ENCODE peak calls at places on chromosomes 12 and 14, in six cellular contexts. U is lower lobe of right lung, Q is cardiac muscle cell, Y is right atrium auricular region, B is transverse colon, S is prostate gland. T is an unnamed sample.

GRCh38 chr12:55060470-55060869 is 40.7 kb downstream of the NEUROD4 start:
- DNase-seq in S (no peak), U (no peak), B (no peak), Q (no peak), Y (no peak), T (no peak)

GRCh38 chr12:2198542-2198941 is 145.8 kb downstream of the CACNA1C start:
- DNase-seq in Y (no peak), S (no peak), B (no peak), U (no peak), Q (no peak), T (no peak)

GRCh38 chr12:46523446-46523845 is 150.9 kb upstream of the SLC38A2 start:
- DNase-seq in U (no peak), Y (no peak), B (no peak), S (no peak), Q (no peak), T (no peak)

GRCh38 chr12:57201631-57202030 is 15.0 kb upstream of the NXPH4 start:
- DNase-seq in S (no peak), Y (no peak), Q (no peak), U (no peak), B (no peak), T (no peak)

GRCh38 chr12:124044809-124045321 is 71.8 kb downstream of the ZNF664 start:
- DNase-seq in S (no peak), B (no peak), U (no peak), Q (no peak), Y (no peak), T (no peak)

GRCh38 chr14:51677738-51678137 is 26.0 kb downstream of the FRMD6 start:
- DNase-seq in B (no peak), U (no peak), S (no peak), Q (no peak), Y (no peak), T (no peak)

GRCh38 chr14:86462193-86462592 is 932.2 kb downstream of the FLRT2 start:
- DNase-seq in Y (no peak), Q (peak), U (no peak), S (no peak), B (no peak), T (no peak)

GRCh38 chr12:108914031-108914630 is 34.2 kb downstream of the DAO start:
- DNase-seq in S (peak), Y (peak), Q (no peak), U (no peak), B (no peak), T (no peak)

GRCh38 chr12:116490481-116490880 is 68.7 kb upstream of the MAP1LC3B2 start:
- DNase-seq in S (no peak), U (no peak), B (no peak), Y (no peak), Q (no peak), T (no peak)

GRCh38 chr12:114851981-114852380 is 168.0 kb upstream of the TBX3 start:
- DNase-seq in Q (no peak), B (no peak), U (no peak), S (no peak), Y (no peak), T (no peak)

GRCh38 chr12:22971771-22972191 is 346.8 kb downstream of the ETNK1 start:
- DNase-seq in Y (no peak), S (no peak), B (no peak), U (no peak), Q (no peak), T (no peak)

GRCh38 chr12:32522322-32523221 is 123.2 kb downstream of the FGD4 start:
- DNase-seq in S (no peak), Y (no peak), U (no peak), B (no peak), Q (no peak), T (no peak)

GRCh38 chr12:103495158-103495782 is 498 bp downstream of the C12orf42 start:
- DNase-seq in U (peak), B (peak), Q (peak), S (no peak), Y (no peak), T (no peak)

GRCh38 chr12:19125325-19125724 is 4.2 kb upstream of the PLEKHA5 start:
- DNase-seq in S (no peak), B (no peak), Q (no peak), Y (no peak), U (no peak), T (peak)

GRCh38 chr12:25583545-25583944 is 30.5 kb upstream of the LMNTD1 start:
- DNase-seq in B (no peak), Y (peak), U (no peak), S (no peak), Q (peak), T (no peak)

GRCh38 chr12:59383426-59383822 is 212.4 kb upstream of the SLC16A7 start:
- DNase-seq in U (no peak), S (no peak), B (no peak), Q (no peak), Y (no peak), T (no peak)

GRCh38 chr12:52233462-52234141 is 559 bp downstream of the KRT7 start:
- DNase-seq in U (no peak), Y (no peak), Q (no peak), B (no peak), S (no peak), T (no peak)

GRCh38 chr14:28773917-28774691 is 7.5 kb downstream of the FOXG1 start:
- DNase-seq in S (no peak), Y (no peak), U (no peak), Q (peak), B (no peak), T (no peak)

GRCh38 chr12:50927356-50927755 is 25.0 kb upstream of the HIGD1C start:
- DNase-seq in Y (no peak), U (no peak), Q (no peak), S (no peak), B (no peak), T (no peak)

GRCh38 chr12:42129595-42130204 is 15.0 kb downstream of the GXYLT1 start:
- DNase-seq in B (peak), Q (peak), Y (no peak), S (peak), U (no peak), T (no peak)

GRCh38 chr12:105935106-105935505 is 203.6 kb downstream of the NUAK1 start:
- DNase-seq in Q (no peak), S (peak), U (no peak), Y (no peak), B (no peak), T (peak)

GRCh38 chr12:77299910-77300772 is 234.8 kb upstream of the E2F7 start:
- DNase-seq in S (no peak), B (no peak), U (no peak), Y (no peak), Q (no peak), T (no peak)

GRCh38 chr12:2070440-2071045 is 17.8 kb downstream of the CACNA1C start:
- DNase-seq in Y (no peak), B (no peak), S (no peak), Q (no peak), U (no peak), T (no peak)

GRCh38 chr14:69475194-69475818 is 9.2 kb upstream of the PLEKHD1 start:
- DNase-seq in Q (peak), Y (no peak), S (no peak), U (no peak), B (no peak), T (no peak)
- TF ChIP-seq CTCF in Q (peak), Y (no peak), S (peak), U (peak), B (peak), T (peak)

GRCh38 chr14:105301103-105301914 is 508 bp upstream of the BRF1 start:
- DNase-seq in U (peak), B (peak), Q (peak), S (peak), Y (peak), T (peak)
- H3K4me3 ChIP-seq in U (peak), B (peak), Q (peak), S (peak), Y (peak), T (peak)

DNA sequence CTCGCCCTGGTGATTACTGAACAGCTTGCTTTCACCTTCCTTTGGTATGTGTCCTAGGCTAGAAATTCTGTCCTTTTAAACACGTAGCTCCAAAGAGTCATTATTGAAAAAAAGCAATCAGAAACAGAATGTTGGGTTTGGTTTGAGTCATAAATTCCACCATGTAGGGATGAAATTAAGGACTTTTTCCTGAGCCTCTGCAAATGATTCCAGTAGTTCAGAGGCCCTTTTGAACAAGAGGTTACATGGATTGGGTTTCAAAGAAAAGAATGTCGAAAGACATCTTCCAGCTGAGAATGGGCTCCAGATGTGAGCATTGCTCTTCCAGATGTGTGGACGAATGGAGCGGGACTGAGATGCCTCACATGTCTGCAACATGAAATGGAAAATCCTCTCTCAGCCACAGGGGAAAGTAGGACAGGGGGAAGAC is 23.5 kb upstream of the EMP1 start:
- DNase-seq in Q (no peak), U (no peak), Y (no peak), S (no peak), B (no peak), T (no peak)
- H3K27ac ChIP-seq in Q (no peak), U (peak), Y (peak), S (no peak), B (peak), T (peak)

GRCh38 chr12:125185740-125186470 is 120.7 kb downstream of the AACS start:
- DNase-seq in S (peak), B (peak), U (peak), Q (peak), Y (no peak), T (no peak)
- TF ChIP-seq CTCF in S (peak), B (no peak), U (no peak), Q (peak), Y (peak), T (no peak)

DNA sequence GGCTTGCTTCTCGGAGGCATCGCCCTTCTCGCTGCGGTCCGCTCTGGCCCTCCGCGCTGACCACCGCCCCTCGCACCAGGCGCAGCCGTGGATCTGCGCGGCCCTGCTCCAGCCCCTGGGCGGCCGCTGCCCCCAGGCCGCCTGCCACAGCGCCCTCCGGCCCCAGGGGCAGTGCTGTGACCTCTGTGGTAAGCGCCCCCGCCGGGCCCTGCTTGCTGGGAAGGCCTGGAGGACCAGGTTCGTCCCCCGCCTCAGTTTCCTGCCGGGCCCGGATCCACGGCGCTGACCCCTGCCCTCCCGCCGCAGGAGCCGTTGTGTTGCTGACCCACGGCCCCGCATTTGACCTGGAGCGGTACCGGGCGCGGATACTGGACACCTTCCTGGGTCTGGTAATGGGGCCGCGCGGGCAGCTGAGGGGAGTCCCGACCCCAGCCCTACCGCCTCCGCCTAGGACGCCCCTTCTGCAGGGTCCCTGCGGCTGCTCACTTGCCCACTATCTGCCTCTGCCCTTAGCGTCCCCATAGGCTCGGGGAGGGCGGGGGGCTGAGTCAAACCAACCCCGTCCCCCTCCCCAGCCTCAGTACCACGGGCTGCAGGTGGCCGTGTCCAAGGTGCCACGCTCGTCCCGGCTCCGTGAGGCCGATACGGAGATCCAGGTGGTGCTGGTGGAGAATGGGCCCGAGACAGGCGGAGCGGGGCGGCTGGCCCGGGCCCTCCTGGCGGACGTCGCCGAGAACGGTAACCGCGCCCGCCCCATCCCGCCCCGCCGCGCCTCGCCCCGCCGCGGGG is 7.1 kb downstream of the AMN start:
- DNase-seq in B (peak), Q (no peak), U (peak), Y (no peak), S (no peak), T (no peak)
- H3K4me3 ChIP-seq in B (peak), Q (peak), U (peak), Y (no peak), S (peak), T (no peak)